ENCODE peak calls at places on chromosomes 11 and 22, in eight cellular contexts. Y is cardiac muscle cell; L is effector memory CD4-positive, alpha-beta T cell; C is uterus; O is stimulated activated naive CD8-positive, alpha-beta T cell treated with anti-CD3 and anti-CD28 coated beads, Interleukin-15, amount 100 ng/mL, for 72 hours; H is activated naive CD8-positive, alpha-beta T cell treated with anti-CD3 and anti-CD28 coated beads, Interleukin-2, amount 50 U/mL, for 16 hours; V is stimulated activated CD4-positive, alpha-beta T cell treated with anti-CD3 and anti-CD28 coated beads, Interleukin-2, amount 100 ng/mL, for 48 hours; R is AG04450. A is an unnamed sample.

GRCh38 chr22:36730176-36730858 is 26.8 kb upstream of the CACNG2 start:
- DNase-seq in Y (no peak), L (no peak), C (no peak), O (no peak), H (no peak), V (no peak), R (no peak), A (no peak)

GRCh38 chr11:46064221-46064620 is 57.0 kb downstream of the PHF21A start:
- DNase-seq in Y (peak), L (no peak), C (no peak), O (no peak), H (no peak), V (no peak), R (no peak), A (no peak)

GRCh38 chr11:74380746-74381439 is 17.3 kb downstream of the PGM2L1 start:
- DNase-seq in Y (no peak), L (no peak), C (no peak), O (no peak), H (no peak), V (no peak), R (no peak), A (no peak)

GRCh38 chr22:19678949-19679348 is 35.4 kb upstream of the SEPTIN5 start:
- DNase-seq in Y (peak), L (no peak), C (no peak), O (no peak), H (no peak), V (no peak), R (no peak), A (no peak)

GRCh38 chr11:67351275-67352005 is 1.9 kb downstream of the POLD4 start:
- DNase-seq in Y (peak), L (peak), C (peak), O (peak), H (peak), V (peak), R (peak), A (peak)

GRCh38 chr11:61785837-61786402 is 6.5 kb downstream of the TMEM258 start:
- DNase-seq in Y (no peak), L (no peak), C (no peak), O (no peak), H (no peak), V (no peak), R (no peak), A (no peak)

GRCh38 chr11:78952188-78952587 is 377.5 kb upstream of the NARS2 start:
- DNase-seq in Y (no peak), L (no peak), C (no peak), O (no peak), H (no peak), V (no peak), R (no peak), A (no peak)

GRCh38 chr11:3122775-3123201 is 42.3 kb downstream of the OSBPL5 start:
- DNase-seq in Y (no peak), L (no peak), C (peak), O (no peak), H (no peak), V (no peak), R (no peak), A (no peak)

GRCh38 chr22:24175160-24175808 is 6.0 kb upstream of the SUSD2 start:
- DNase-seq in Y (peak), L (peak), C (peak), O (peak), H (peak), V (peak), R (peak), A (peak)